ENCODE peak calls at places on chromosomes 6 and 20, in six cellular contexts. F is neural progenitor cell, C is foreskin fibroblast, W is anterior cingulate cortex, X is epithelial cell of proximal tubule, P is nephron progenitor cell. I is an unnamed sample.
A peak's percentile ranks its signal among the peaks of the same experiment; 100 is the strongest.

GRCh38 chr6:73579851-73580246 is 59.0 kb upstream of the EEF1A1 start:
- DNase-seq in C (peak; percentile 86), P (no peak), W (no peak), X (peak; percentile 53), F (no peak), I (no peak)

GRCh38 chr6:77026341-77026740 is 436.9 kb downstream of the HTR1B start:
- DNase-seq in P (no peak), F (no peak), W (no peak), X (no peak), C (no peak), I (no peak)

GRCh38 chr6:3322366-3322890 is 63.7 kb downstream of the PSMG4 start:
- DNase-seq in W (no peak), F (no peak), X (no peak), P (no peak), C (no peak), I (no peak)

GRCh38 chr20:44208165-44208564 is 2.4 kb downstream of the OSER1 start:
- DNase-seq in X (no peak), F (no peak), W (no peak), P (no peak), C (no peak), I (no peak)

GRCh38 chr20:52747736-52748135 is 224.4 kb upstream of the TSHZ2 start:
- DNase-seq in C (no peak), X (no peak), W (no peak), P (peak; percentile 13), F (peak; percentile 58), I (no peak)

GRCh38 chr20:34525709-34526416 is 9.6 kb downstream of the DYNLRB1 start:
- DNase-seq in C (peak; percentile 100), X (peak; percentile 97), W (peak; percentile 52), P (no peak), F (no peak), I (peak; percentile 93)

GRCh38 chr20:50745634-50746137 is 14.3 kb downstream of the PARD6B start:
- DNase-seq in X (no peak), C (no peak), F (no peak), P (no peak), W (no peak), I (no peak)

GRCh38 chr6:13272131-13273046 is 55.9 kb downstream of the TBC1D7 start:
- DNase-seq in W (no peak), P (peak; percentile 21), C (no peak), F (no peak), X (peak; percentile 73), I (no peak)

GRCh38 chr20:22807045-22807444 is 222.7 kb upstream of the FOXA2 start:
- DNase-seq in C (no peak), W (no peak), P (no peak), X (no peak), F (no peak), I (no peak)

GRCh38 chr6:422423-423061 is 31.0 kb downstream of the IRF4 start:
- DNase-seq in C (peak; percentile 90), W (no peak), F (no peak), X (peak; percentile 97), P (no peak), I (peak; percentile 68)

GRCh38 chr6:118625833-118626232 is 25.6 kb downstream of the CEP85L start:
- DNase-seq in P (no peak), F (no peak), X (no peak), C (no peak), W (no peak), I (no peak)

GRCh38 chr6:43123691-43124314 is 47.3 kb upstream of the SRF start:
- DNase-seq in P (no peak), F (no peak), W (peak; percentile 31), C (no peak), X (no peak), I (no peak)

GRCh38 chr6:94468830-94469229 is 1049.5 kb upstream of the EPHA7 start:
- DNase-seq in P (no peak), X (no peak), W (no peak), C (no peak), F (no peak), I (no peak)

GRCh38 chr6:127749095-127749494 is 151.8 kb downstream of the THEMIS start:
- DNase-seq in X (no peak), C (no peak), F (no peak), W (no peak), P (no peak), I (no peak)

GRCh38 chr6:32148722-32149576 is 2.8 kb downstream of the PRRT1 start:
- DNase-seq in W (peak; percentile 28), X (no peak), C (no peak), P (no peak), F (peak; percentile 70), I (peak; percentile 65)

GRCh38 chr6:87945181-87945580 is 102.5 kb upstream of the SPACA1 start:
- DNase-seq in C (no peak), P (peak; percentile 7), F (peak; percentile 59), W (no peak), X (no peak), I (no peak)

GRCh38 chr6:45801471-45802289 is 214.0 kb downstream of the CLIC5 start:
- DNase-seq in C (no peak), X (no peak), F (no peak), W (no peak), P (no peak), I (no peak)

GRCh38 chr20:32792316-32792715 is 27.4 kb upstream of the MAPRE1 start:
- DNase-seq in P (peak; percentile 22), C (no peak), W (no peak), X (no peak), F (peak; percentile 77), I (no peak)

GRCh38 chr6:17600527-17601388 is 656 bp downstream of the FAM8A1 start:
- DNase-seq in C (no peak), W (peak; percentile 72), P (peak; percentile 65), X (no peak), F (peak; percentile 78), I (peak; percentile 64)

GRCh38 chr6:32944265-32944664 is 3.4 kb upstream of the HLA-DMB start:
- DNase-seq in C (no peak), X (no peak), W (no peak), P (no peak), F (no peak), I (no peak)

GRCh38 chr6:132202569-132202968 is 198.7 kb downstream of the MOXD1 start:
- DNase-seq in F (no peak), C (peak; percentile 80), P (no peak), X (no peak), W (no peak), I (peak; percentile 77)

GRCh38 chr6:106039836-106040592 is 46.1 kb upstream of the PRDM1 start:
- DNase-seq in W (no peak), F (no peak), X (no peak), P (no peak), C (no peak), I (no peak)

GRCh38 chr20:62875419-62876355 is 14.1 kb upstream of the TCFL5 start:
- DNase-seq in X (no peak), W (peak; percentile 66), C (peak; percentile 85), F (peak; percentile 90), P (peak; percentile 71), I (peak; percentile 88)